ENCODE peak calls at places on chromosome 12, in six cellular contexts. One of them, this sample, is unnamed.

GRCh38 chr12:271165-271564 is 8.5 kb upstream of the SLC6A13 start:
- DNase-seq in mesothelial cell of epicardium: no peak
- DNase-seq in Panc1: no peak
- DNase-seq in mammary epithelial cell: no peak
- DNase-seq in H9: no peak
- DNase-seq in heart left ventricle: no peak
- DNase-seq in this sample: no peak

GRCh38 chr12:50786498-50787231 is 22.8 kb downstream of the ATF1 start:
- DNase-seq in heart left ventricle: no peak
- DNase-seq in Panc1: peak; percentile 93
- DNase-seq in H9: no peak
- DNase-seq in mesothelial cell of epicardium: no peak
- DNase-seq in mammary epithelial cell: peak; percentile 98
- DNase-seq in this sample: peak; percentile 58

GRCh38 chr12:53251477-53252348 is 16.4 kb upstream of the ESPL1 start:
- DNase-seq in mammary epithelial cell: peak; percentile 72
- DNase-seq in mesothelial cell of epicardium: peak; percentile 81
- DNase-seq in H9: peak; percentile 95
- DNase-seq in heart left ventricle: peak; percentile 90
- DNase-seq in Panc1: peak; percentile 63
- DNase-seq in this sample: peak; percentile 67

GRCh38 chr12:65902504-65902903 is 78.2 kb downstream of the HMGA2 start:
- DNase-seq in mesothelial cell of epicardium: no peak
- DNase-seq in H9: no peak
- DNase-seq in Panc1: no peak
- DNase-seq in heart left ventricle: no peak
- DNase-seq in mammary epithelial cell: no peak
- DNase-seq in this sample: no peak

GRCh38 chr12:66423290-66423689 is 121.0 kb downstream of the HELB start:
- DNase-seq in Panc1: no peak
- DNase-seq in H9: no peak
- DNase-seq in mesothelial cell of epicardium: no peak
- DNase-seq in mammary epithelial cell: no peak
- DNase-seq in heart left ventricle: no peak
- DNase-seq in this sample: no peak

GRCh38 chr12:57727758-57728395 is 10.7 kb downstream of the AGAP2 start:
- DNase-seq in mesothelial cell of epicardium: peak; percentile 37
- DNase-seq in H9: peak; percentile 89
- DNase-seq in Panc1: no peak
- DNase-seq in heart left ventricle: no peak
- DNase-seq in mammary epithelial cell: no peak
- DNase-seq in this sample: no peak

GRCh38 chr12:19826988-19827550 is 387.8 kb downstream of the AEBP2 start:
- DNase-seq in mammary epithelial cell: peak; percentile 18
- DNase-seq in mesothelial cell of epicardium: no peak
- DNase-seq in heart left ventricle: no peak
- DNase-seq in Panc1: no peak
- DNase-seq in H9: no peak
- DNase-seq in this sample: no peak

GRCh38 chr12:40044399-40044798 is 61.5 kb downstream of the SLC2A13 start:
- DNase-seq in mammary epithelial cell: no peak
- DNase-seq in H9: no peak
- DNase-seq in Panc1: no peak
- DNase-seq in mesothelial cell of epicardium: no peak
- DNase-seq in heart left ventricle: no peak
- DNase-seq in this sample: no peak

GRCh38 chr12:12645485-12645884 is 33.8 kb downstream of the CREBL2 start:
- DNase-seq in mesothelial cell of epicardium: no peak
- DNase-seq in heart left ventricle: no peak
- DNase-seq in H9: peak; percentile 47
- DNase-seq in mammary epithelial cell: no peak
- DNase-seq in Panc1: no peak
- DNase-seq in this sample: peak; percentile 27

GRCh38 chr12:53252349-53252916 is 15.7 kb upstream of the ESPL1 start:
- DNase-seq in mammary epithelial cell: peak; percentile 50
- DNase-seq in Panc1: no peak
- DNase-seq in H9: no peak
- DNase-seq in mesothelial cell of epicardium: no peak
- DNase-seq in heart left ventricle: no peak
- DNase-seq in this sample: peak; percentile 58

GRCh38 chr12:14952295-14952995 is 9.0 kb downstream of the ARHGDIB start:
- DNase-seq in Panc1: no peak
- DNase-seq in H9: no peak
- DNase-seq in mammary epithelial cell: peak; percentile 95
- DNase-seq in mesothelial cell of epicardium: no peak
- DNase-seq in heart left ventricle: no peak
- DNase-seq in this sample: peak; percentile 47

GRCh38 chr12:77572371-77572770 is 258.3 kb upstream of the NAV3 start:
- DNase-seq in mammary epithelial cell: no peak
- DNase-seq in Panc1: no peak
- DNase-seq in mesothelial cell of epicardium: no peak
- DNase-seq in heart left ventricle: no peak
- DNase-seq in H9: no peak
- DNase-seq in this sample: no peak

GRCh38 chr12:70754330-70754741 is 117.1 kb upstream of the PTPRB start:
- DNase-seq in H9: no peak
- DNase-seq in mesothelial cell of epicardium: no peak
- DNase-seq in Panc1: no peak
- DNase-seq in heart left ventricle: no peak
- DNase-seq in mammary epithelial cell: no peak
- DNase-seq in this sample: peak; percentile 58

GRCh38 chr12:78181544-78182162 is 351.0 kb downstream of the NAV3 start:
- DNase-seq in heart left ventricle: no peak
- DNase-seq in mammary epithelial cell: peak; percentile 15
- DNase-seq in mesothelial cell of epicardium: no peak
- DNase-seq in Panc1: no peak
- DNase-seq in H9: no peak
- DNase-seq in this sample: peak; percentile 51

GRCh38 chr12:88325828-88326214 is 183.7 kb downstream of the TMTC3 start:
- DNase-seq in mesothelial cell of epicardium: no peak
- DNase-seq in mammary epithelial cell: no peak
- DNase-seq in H9: no peak
- DNase-seq in Panc1: no peak
- DNase-seq in heart left ventricle: no peak
- DNase-seq in this sample: no peak

GRCh38 chr12:1800646-1801284 is 19.6 kb upstream of the LRTM2 start:
- DNase-seq in mesothelial cell of epicardium: no peak
- DNase-seq in mammary epithelial cell: no peak
- DNase-seq in heart left ventricle: peak; percentile 74
- DNase-seq in Panc1: no peak
- DNase-seq in H9: peak; percentile 73
- DNase-seq in this sample: peak; percentile 30

GRCh38 chr12:87518508-87518907 is 510.7 kb downstream of the C12orf50 start:
- DNase-seq in mesothelial cell of epicardium: no peak
- DNase-seq in mammary epithelial cell: peak; percentile 60
- DNase-seq in Panc1: no peak
- DNase-seq in H9: no peak
- DNase-seq in heart left ventricle: no peak
- DNase-seq in this sample: no peak

GRCh38 chr12:116050266-116050665 is 227.2 kb downstream of the MED13L start:
- DNase-seq in mesothelial cell of epicardium: no peak
- DNase-seq in mammary epithelial cell: no peak
- DNase-seq in heart left ventricle: no peak
- DNase-seq in H9: no peak
- DNase-seq in Panc1: no peak
- DNase-seq in this sample: no peak

GRCh38 chr12:114395755-114396152 is 10.2 kb downstream of the TBX5 start:
- DNase-seq in mesothelial cell of epicardium: no peak
- DNase-seq in mammary epithelial cell: no peak
- DNase-seq in heart left ventricle: no peak
- DNase-seq in H9: no peak
- DNase-seq in Panc1: no peak
- DNase-seq in this sample: no peak

GRCh38 chr12:118980407-118981014 is 830 bp upstream of the SRRM4 start:
- DNase-seq in mammary epithelial cell: no peak
- DNase-seq in heart left ventricle: no peak
- DNase-seq in mesothelial cell of epicardium: no peak
- DNase-seq in Panc1: no peak
- DNase-seq in H9: peak; percentile 71
- DNase-seq in this sample: no peak

GRCh38 chr12:19739195-19739776 is 300.0 kb downstream of the AEBP2 start:
- DNase-seq in mammary epithelial cell: peak; percentile 33
- DNase-seq in H9: no peak
- DNase-seq in Panc1: no peak
- DNase-seq in mesothelial cell of epicardium: peak; percentile 41
- DNase-seq in heart left ventricle: no peak
- DNase-seq in this sample: peak; percentile 51

GRCh38 chr12:90854136-90854689 is 100.8 kb downstream of the CCER1 start:
- DNase-seq in Panc1: no peak
- DNase-seq in heart left ventricle: no peak
- DNase-seq in mammary epithelial cell: peak; percentile 25
- DNase-seq in mesothelial cell of epicardium: no peak
- DNase-seq in H9: no peak
- DNase-seq in this sample: peak; percentile 39

GRCh38 chr12:124400124-124400523 is 105.2 kb downstream of the RFLNA start:
- DNase-seq in Panc1: no peak
- DNase-seq in H9: no peak
- DNase-seq in mesothelial cell of epicardium: no peak
- DNase-seq in mammary epithelial cell: no peak
- DNase-seq in heart left ventricle: no peak
- DNase-seq in this sample: no peak

GRCh38 chr12:42483534-42483857 is 106.0 kb downstream of the PRICKLE1 start:
- DNase-seq in heart left ventricle: peak; percentile 68
- DNase-seq in Panc1: no peak
- DNase-seq in mammary epithelial cell: peak; percentile 42
- DNase-seq in mesothelial cell of epicardium: no peak
- DNase-seq in H9: no peak
- DNase-seq in this sample: peak; percentile 39

GRCh38 chr12:103442822-103443221 is 52.9 kb downstream of the C12orf42 start:
- DNase-seq in H9: no peak
- DNase-seq in mammary epithelial cell: no peak
- DNase-seq in Panc1: no peak
- DNase-seq in mesothelial cell of epicardium: no peak
- DNase-seq in heart left ventricle: no peak
- DNase-seq in this sample: no peak

GRCh38 chr12:108616941-108617858 is 16.5 kb downstream of the SELPLG start:
- DNase-seq in heart left ventricle: no peak
- DNase-seq in mammary epithelial cell: peak; percentile 72
- DNase-seq in Panc1: no peak
- DNase-seq in mesothelial cell of epicardium: no peak
- DNase-seq in H9: no peak
- DNase-seq in this sample: no peak

GRCh38 chr12:110223777-110224378 is 57.2 kb upstream of the ATP2A2 start:
- DNase-seq in Panc1: no peak
- DNase-seq in mesothelial cell of epicardium: no peak
- DNase-seq in heart left ventricle: no peak
- DNase-seq in mammary epithelial cell: peak; percentile 98
- DNase-seq in H9: no peak
- DNase-seq in this sample: no peak

GRCh38 chr12:110222433-110222832 is 58.6 kb upstream of the ATP2A2 start:
- DNase-seq in mammary epithelial cell: no peak
- DNase-seq in H9: no peak
- DNase-seq in mesothelial cell of epicardium: no peak
- DNase-seq in heart left ventricle: no peak
- DNase-seq in Panc1: no peak
- DNase-seq in this sample: no peak

GRCh38 chr12:110222027-110222426 is 59.0 kb upstream of the ATP2A2 start:
- DNase-seq in H9: no peak
- DNase-seq in Panc1: no peak
- DNase-seq in heart left ventricle: no peak
- DNase-seq in mesothelial cell of epicardium: no peak
- DNase-seq in mammary epithelial cell: no peak
- DNase-seq in this sample: no peak

GRCh38 chr12:110227138-110227537 is 53.9 kb upstream of the ATP2A2 start:
- DNase-seq in mammary epithelial cell: no peak
- DNase-seq in Panc1: no peak
- DNase-seq in mesothelial cell of epicardium: no peak
- DNase-seq in heart left ventricle: no peak
- DNase-seq in H9: no peak
- DNase-seq in this sample: no peak

DNA sequence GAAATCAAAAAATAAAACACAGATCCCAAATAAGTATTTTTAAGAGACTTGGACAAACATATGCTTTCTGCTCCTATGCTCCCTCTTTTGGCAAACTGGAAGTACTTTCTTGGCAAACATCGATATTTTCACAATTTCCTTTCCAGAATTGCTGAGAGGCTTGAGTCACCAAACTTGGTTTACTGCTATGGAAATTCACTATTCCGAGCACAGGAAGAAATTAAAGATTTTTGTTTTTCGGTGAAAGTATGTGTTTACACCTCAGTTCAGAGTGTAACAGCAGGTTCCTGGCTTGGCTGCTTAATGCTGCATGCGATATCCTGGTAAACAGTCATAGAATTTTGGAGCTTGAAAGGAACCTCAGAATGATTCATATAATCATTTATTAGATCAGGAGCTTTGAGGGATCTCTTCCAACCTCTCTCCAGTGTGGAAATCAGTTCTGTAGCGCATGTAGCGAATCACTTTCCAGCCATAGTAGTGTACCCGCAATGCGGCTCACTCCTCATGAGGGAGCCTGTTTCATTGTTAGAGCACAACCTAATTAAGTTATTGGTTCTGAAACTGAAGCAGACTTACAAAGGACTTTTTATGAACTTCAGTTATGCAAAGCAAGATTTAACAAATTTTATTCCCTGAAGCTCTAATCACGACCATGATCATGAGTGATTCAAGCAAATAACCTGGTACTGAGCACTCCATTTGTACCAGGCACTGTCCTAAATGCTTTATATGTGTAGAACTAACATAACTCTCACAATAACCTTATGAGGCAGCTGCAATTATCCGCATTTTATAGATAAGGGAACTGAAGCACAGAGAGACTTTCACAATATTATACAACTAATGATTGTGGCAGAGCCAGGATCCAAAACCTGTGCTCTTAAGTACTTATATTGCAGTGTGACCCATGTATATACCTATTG is 56.4 kb upstream of the ATP2A2 start:
- DNase-seq in mesothelial cell of epicardium: no peak
- DNase-seq in H9: no peak
- DNase-seq in Panc1: no peak
- DNase-seq in heart left ventricle: no peak
- DNase-seq in mammary epithelial cell: peak; percentile 74
- DNase-seq in this sample: no peak
- TF ChIP-seq CTCF in mesothelial cell of epicardium: peak; percentile 8
- TF ChIP-seq CTCF in H9: peak; percentile 61
- TF ChIP-seq CTCF in Panc1: peak; percentile 62
- TF ChIP-seq CTCF in heart left ventricle: peak; percentile 55
- TF ChIP-seq CTCF in mammary epithelial cell: peak; percentile 69
- TF ChIP-seq CTCF in this sample: peak; percentile 47

GRCh38 chr12:89542912-89543592 is 17.2 kb upstream of the POC1B start:
- DNase-seq in Panc1: peak; percentile 33
- DNase-seq in H9: peak; percentile 80
- DNase-seq in mesothelial cell of epicardium: peak; percentile 73
- DNase-seq in mammary epithelial cell: peak; percentile 68
- DNase-seq in heart left ventricle: no peak
- DNase-seq in this sample: peak; percentile 84
- TF ChIP-seq CTCF in Panc1: peak; percentile 91
- TF ChIP-seq CTCF in H9: peak; percentile 92
- TF ChIP-seq CTCF in mesothelial cell of epicardium: peak; percentile 81
- TF ChIP-seq CTCF in mammary epithelial cell: peak; percentile 91
- TF ChIP-seq CTCF in heart left ventricle: peak; percentile 91
- TF ChIP-seq CTCF in this sample: peak; percentile 94

GRCh38 chr12:27524839-27525238 is 833 bp downstream of the PPFIBP1 start:
- DNase-seq in Panc1: no peak
- DNase-seq in mesothelial cell of epicardium: no peak
- DNase-seq in mammary epithelial cell: no peak
- DNase-seq in heart left ventricle: no peak
- DNase-seq in H9: no peak
- DNase-seq in this sample: no peak
- TF ChIP-seq CTCF in Panc1: no peak
- TF ChIP-seq CTCF in mesothelial cell of epicardium: no peak
- TF ChIP-seq CTCF in mammary epithelial cell: peak; percentile 18
- TF ChIP-seq CTCF in heart left ventricle: peak; percentile 17
- TF ChIP-seq CTCF in H9: no peak
- TF ChIP-seq CTCF in this sample: no peak

GRCh38 chr12:4587108-4587507 is 25.1 kb downstream of the DYRK4 start:
- DNase-seq in heart left ventricle: no peak
- DNase-seq in Panc1: no peak
- DNase-seq in H9: peak; percentile 82
- DNase-seq in mesothelial cell of epicardium: no peak
- DNase-seq in mammary epithelial cell: no peak
- DNase-seq in this sample: no peak
- TF ChIP-seq CTCF in heart left ventricle: no peak
- TF ChIP-seq CTCF in Panc1: no peak
- TF ChIP-seq CTCF in H9: peak; percentile 58
- TF ChIP-seq CTCF in mesothelial cell of epicardium: no peak
- TF ChIP-seq CTCF in mammary epithelial cell: no peak
- TF ChIP-seq CTCF in this sample: no peak

This sample was measured in Calu3.